ENCODE peak calls at places on chromosomes 3 and 15, in ten cellular contexts. G is epithelial cell of prostate; X is neural crest cell; Z is GM04504; M is left ventricle myocardium superior; E is EL; S is adipocyte; C is A673; J is naive thymus-derived CD8-positive, alpha-beta T cell; T is kidney glomerular epithelial cell. P is an unnamed sample.

GRCh38 chr15:86892774-86893449 is 813.2 kb downstream of the AGBL1 start:
- DNase-seq in Z (no peak), C (peak), S (no peak), J (no peak), E (peak), M (no peak), X (no peak), T (no peak), G (peak), P (peak)

GRCh38 chr3:64578384-64578783 is 109.4 kb downstream of the ADAMTS9 start:
- DNase-seq in C (no peak), J (no peak), T (no peak), M (no peak), S (no peak), E (no peak), Z (no peak), G (no peak), X (no peak), P (no peak)

GRCh38 chr3:149547954-149548728 is 73.6 kb downstream of the TM4SF4 start:
- DNase-seq in S (peak), T (peak), Z (no peak), G (no peak), M (peak), X (no peak), C (no peak), J (no peak), E (peak), P (no peak)

GRCh38 chr3:119810018-119810435 is 28.1 kb downstream of the NR1I2 start:
- DNase-seq in Z (no peak), M (peak), S (peak), G (no peak), J (peak), X (no peak), E (peak), C (peak), T (peak), P (no peak)

GRCh38 chr3:183828538-183828870 is 3.1 kb upstream of the MAP6D1 start:
- DNase-seq in X (no peak), S (no peak), C (no peak), J (no peak), E (no peak), T (no peak), Z (no peak), M (no peak), G (no peak), P (no peak)

GRCh38 chr3:126982125-126982521 is 792 bp upstream of the PLXNA1 start:
- DNase-seq in M (no peak), Z (no peak), X (no peak), S (no peak), G (no peak), C (no peak), T (no peak), J (no peak), E (peak), P (peak)

GRCh38 chr3:15359677-15360397 is 27.5 kb upstream of the SH3BP5 start:
- DNase-seq in C (peak), G (no peak), E (peak), S (no peak), X (no peak), M (no peak), J (no peak), Z (no peak), T (no peak), P (no peak)

GRCh38 chr15:100809151-100809550 is 70.5 kb upstream of the ALDH1A3 start:
- DNase-seq in T (no peak), M (no peak), G (no peak), S (no peak), E (peak), Z (no peak), X (no peak), C (no peak), J (no peak), P (no peak)

GRCh38 chr3:130894130-130894872 is 417 bp downstream of the ATP2C1 start:
- DNase-seq in G (no peak), M (peak), X (peak), E (peak), S (peak), J (peak), C (peak), Z (no peak), T (no peak), P (no peak)

GRCh38 chr3:171358891-171359218 is 101.3 kb downstream of the TNIK start:
- DNase-seq in C (no peak), X (no peak), S (no peak), Z (no peak), M (no peak), G (no peak), J (no peak), E (no peak), T (no peak), P (no peak)

GRCh38 chr3:14950274-14950673 is 2.9 kb downstream of the NR2C2 start:
- DNase-seq in J (no peak), M (no peak), G (no peak), X (no peak), S (no peak), Z (no peak), E (no peak), C (no peak), T (no peak), P (no peak)

GRCh38 chr15:68345481-68345880 is 67.9 kb downstream of the FEM1B start:
- DNase-seq in T (no peak), X (no peak), S (no peak), E (no peak), G (no peak), C (no peak), J (no peak), Z (no peak), M (no peak), P (no peak)

GRCh38 chr3:43341788-43342187 is 55.4 kb downstream of the SNRK start:
- DNase-seq in G (no peak), X (no peak), Z (no peak), J (no peak), T (no peak), S (no peak), C (no peak), E (no peak), M (no peak), P (no peak)

GRCh38 chr15:88090406-88091085 is 166.0 kb downstream of the NTRK3 start:
- DNase-seq in S (no peak), X (no peak), E (no peak), M (peak), G (no peak), C (no peak), T (no peak), J (no peak), Z (no peak), P (no peak)

GRCh38 chr15:55518009-55518408 is 10.0 kb upstream of the DNAAF4 start:
- DNase-seq in X (no peak), E (no peak), T (no peak), C (no peak), G (no peak), M (no peak), S (no peak), J (no peak), Z (no peak), P (no peak)

GRCh38 chr3:186143280-186143679 is 34.4 kb upstream of the ETV5 start:
- DNase-seq in C (no peak), E (no peak), T (no peak), X (no peak), S (no peak), G (no peak), M (no peak), J (no peak), Z (no peak), P (no peak)

GRCh38 chr15:59687831-59688230 is 1.3 kb downstream of the BNIP2 start:
- DNase-seq in S (peak), J (no peak), M (no peak), Z (no peak), C (peak), E (peak), T (no peak), G (no peak), X (no peak), P (no peak)

GRCh38 chr15:29567336-29567735 is 254.9 kb downstream of the TJP1 start:
- DNase-seq in C (no peak), X (no peak), S (no peak), T (no peak), J (no peak), G (no peak), E (no peak), Z (no peak), M (no peak), P (no peak)

GRCh38 chr3:134829716-134830115 is 34.7 kb downstream of the EPHB1 start:
- DNase-seq in M (no peak), E (no peak), G (no peak), T (no peak), J (no peak), Z (no peak), X (no peak), S (no peak), C (no peak), P (no peak)

GRCh38 chr3:133763797-133764734 is 17.9 kb downstream of the TF start:
- DNase-seq in T (no peak), C (no peak), Z (no peak), E (peak), S (peak), M (no peak), J (no peak), X (no peak), G (no peak), P (no peak)

GRCh38 chr15:40695469-40695910 is 516 bp downstream of the RAD51 start:
- DNase-seq in J (no peak), T (no peak), S (peak), G (no peak), Z (no peak), E (no peak), C (peak), M (no peak), X (no peak), P (no peak)

GRCh38 chr3:9395570-9396300 is 1.7 kb upstream of the SETD5 start:
- DNase-seq in J (no peak), S (peak), T (no peak), G (no peak), Z (no peak), M (no peak), X (no peak), E (no peak), C (no peak), P (no peak)

GRCh38 chr3:6041894-6042293 is 819.0 kb upstream of the GRM7 start:
- DNase-seq in J (no peak), M (no peak), S (no peak), C (no peak), Z (no peak), G (no peak), X (no peak), E (no peak), T (no peak), P (no peak)

GRCh38 chr3:124837730-124838186 is 49.4 kb downstream of the ITGB5 start:
- DNase-seq in T (no peak), C (no peak), M (peak), J (no peak), S (peak), Z (no peak), E (peak), X (peak), G (peak), P (no peak)

GRCh38 chr3:10709110-10709781 is 106.8 kb upstream of the SLC6A11 start:
- DNase-seq in X (no peak), C (no peak), G (no peak), E (no peak), M (no peak), Z (no peak), S (no peak), J (no peak), T (no peak), P (no peak)